ENCODE peak calls at places on chromosomes 5 and 9, in ten cellular contexts. C, B, S, R, F, T, E, G, D and I are unnamed samples.

GRCh38 chr9:99176527-99177013 is 45.2 kb downstream of the ALG2 start:
- DNase-seq in B (no peak), C (no peak), G (no peak), T (no peak), F (no peak), E (no peak), D (no peak), S (no peak), R (no peak), I (no peak)

GRCh38 chr5:151721087-151721646 is 34.5 kb upstream of the SPARC start:
- DNase-seq in C (no peak), G (no peak), S (no peak), F (no peak), R (peak; percentile 56), D (no peak), E (peak; percentile 35), B (no peak), T (no peak), I (no peak)

GRCh38 chr5:9789818-9790217 is 159.7 kb upstream of the TAS2R1 start:
- DNase-seq in F (no peak), C (no peak), T (no peak), D (no peak), E (no peak), R (no peak), G (no peak), S (no peak), B (no peak), I (no peak)

GRCh38 chr5:68225911-68226563 is 10.5 kb downstream of the PIK3R1 start:
- DNase-seq in F (no peak), S (no peak), D (no peak), T (peak; percentile 62), G (peak; percentile 27), C (no peak), R (no peak), B (no peak), E (no peak), I (no peak)

GRCh38 chr5:78640622-78641021 is 8.0 kb downstream of the LHFPL2 start:
- DNase-seq in S (no peak), C (no peak), E (no peak), T (no peak), R (no peak), D (no peak), F (no peak), G (no peak), B (no peak), I (no peak)

GRCh38 chr5:148776780-148777179 is 49.6 kb upstream of the ADRB2 start:
- DNase-seq in D (no peak), E (peak; percentile 38), F (peak; percentile 68), T (no peak), R (no peak), S (no peak), G (peak; percentile 32), C (no peak), B (no peak), I (peak; percentile 72)

GRCh38 chr9:120936764-120937122 is 10.1 kb upstream of the TRAF1 start:
- DNase-seq in E (no peak), C (no peak), T (no peak), S (no peak), B (no peak), F (no peak), R (no peak), G (no peak), D (no peak), I (no peak)

GRCh38 chr9:112308576-112308975 is 24.8 kb downstream of the PTBP3 start:
- DNase-seq in G (no peak), C (no peak), F (no peak), B (no peak), S (no peak), D (no peak), R (no peak), E (no peak), T (peak; percentile 70), I (no peak)

GRCh38 chr9:95381243-95381642 is 63.7 kb upstream of the FANCC start:
- DNase-seq in D (no peak), T (no peak), C (no peak), F (no peak), S (no peak), R (no peak), B (no peak), G (no peak), E (no peak), I (peak; percentile 16)

GRCh38 chr9:97598461-97599288 is 34.5 kb downstream of the TSTD2 start:
- DNase-seq in G (peak; percentile 85), R (peak; percentile 81), B (peak; percentile 86), D (peak; percentile 21), T (peak; percentile 43), F (peak; percentile 79), E (peak; percentile 76), C (peak; percentile 45), S (no peak), I (peak; percentile 87)

GRCh38 chr5:18984559-18985080 is 1003.4 kb downstream of the CDH18 start:
- DNase-seq in B (no peak), S (no peak), G (no peak), T (no peak), E (no peak), C (no peak), D (no peak), R (no peak), F (no peak), I (no peak)

GRCh38 chr5:148820778-148821395 is 5.5 kb upstream of the ADRB2 start:
- DNase-seq in T (no peak), B (peak; percentile 44), D (no peak), E (peak; percentile 24), F (no peak), C (no peak), G (peak; percentile 25), R (no peak), S (no peak), I (peak; percentile 59)

GRCh38 chr9:37424204-37424685 is 1.7 kb downstream of the GRHPR start:
- DNase-seq in T (no peak), B (no peak), R (no peak), G (peak; percentile 88), F (no peak), C (no peak), E (no peak), S (no peak), D (no peak), I (no peak)

GRCh38 chr5:72233835-72234234 is 86.2 kb downstream of the MRPS27 start:
- DNase-seq in G (no peak), S (no peak), C (no peak), T (no peak), B (no peak), F (no peak), R (no peak), E (no peak), D (no peak), I (no peak)

GRCh38 chr9:74036549-74037231 is 460.4 kb upstream of the RORB start:
- DNase-seq in E (no peak), T (no peak), F (no peak), G (no peak), B (no peak), R (no peak), D (no peak), S (no peak), C (no peak), I (no peak)